ENCODE peak calls at places on chromosome 19, in nine cellular contexts. G, A, I, T, W, N, P, R and X are unnamed samples.

GRCh38 chr19:44111910-44112463 is 1.2 kb upstream of the ZNF225 start:
- DNase-seq in G (peak), A (no peak), I (peak), T (no peak), W (no peak), N (peak), P (peak), R (no peak), X (peak)

GRCh38 chr19:3849092-3849491 is 19.7 kb downstream of the ZFR2 start:
- DNase-seq in G (peak), A (no peak), I (peak), T (peak), W (peak), N (peak), P (peak), R (no peak), X (peak)

GRCh38 chr19:31527443-31527842 is 178.2 kb upstream of the TSHZ3 start:
- DNase-seq in G (no peak), A (no peak), I (no peak), T (no peak), W (no peak), N (no peak), P (no peak), R (no peak), X (no peak)

GRCh38 chr19:43634877-43635560 is 4.6 kb downstream of the CADM4 start:
- DNase-seq in G (no peak), A (no peak), I (peak), T (peak), W (no peak), N (no peak), P (peak), R (no peak), X (no peak)

GRCh38 chr19:48629297-48629598 is 7.9 kb downstream of the DBP start:
- DNase-seq in G (no peak), A (no peak), I (no peak), T (no peak), W (peak), N (no peak), P (no peak), R (no peak), X (no peak)

GRCh38 chr19:33324628-33325027 is 22.3 kb upstream of the CEBPA start:
- DNase-seq in G (no peak), A (peak), I (no peak), T (no peak), W (peak), N (no peak), P (no peak), R (no peak), X (no peak)

GRCh38 chr19:2813235-2814160 is 6.2 kb upstream of the ZNF554 start:
- DNase-seq in G (no peak), A (no peak), I (no peak), T (no peak), W (no peak), N (no peak), P (no peak), R (no peak), X (no peak)

GRCh38 chr19:1768248-1768647 is 14.9 kb downstream of the ONECUT3 start:
- DNase-seq in G (no peak), A (no peak), I (peak), T (peak), W (peak), N (no peak), P (no peak), R (no peak), X (no peak)

GRCh38 chr19:47701717-47702552 is 11.3 kb upstream of the EHD2 start:
- DNase-seq in G (no peak), A (no peak), I (no peak), T (no peak), W (no peak), N (no peak), P (no peak), R (no peak), X (no peak)

GRCh38 chr19:20254151-20254550 is 87.1 kb downstream of the ZNF486 start:
- DNase-seq in G (no peak), A (no peak), I (no peak), T (no peak), W (no peak), N (no peak), P (no peak), R (no peak), X (no peak)

GRCh38 chr19:56504581-56504980 is 3.1 kb upstream of the ZNF471 start:
- DNase-seq in G (peak), A (no peak), I (no peak), T (no peak), W (no peak), N (no peak), P (peak), R (no peak), X (no peak)

GRCh38 chr19:50465986-50466771 is 10.1 kb upstream of the EMC10 start:
- DNase-seq in G (no peak), A (peak), I (no peak), T (peak), W (peak), N (no peak), P (peak), R (no peak), X (no peak)

GRCh38 chr19:17052439-17052838 is 22.8 kb downstream of the HAUS8 start:
- DNase-seq in G (peak), A (peak), I (peak), T (peak), W (peak), N (peak), P (peak), R (no peak), X (peak)

GRCh38 chr19:58228584-58229254 is at the start of gene ZNF544:
- DNase-seq in G (peak), A (peak), I (peak), T (peak), W (peak), N (peak), P (peak), R (no peak), X (peak)
- TF ChIP-seq CTCF in G (peak), A (no peak), I (peak), T (no peak), W (no peak), N (no peak), P (peak), R (no peak), X (peak)

GRCh38 chr19:37991176-37991835 is 84.3 kb downstream of the SIPA1L3 start:
- DNase-seq in G (no peak), A (no peak), I (no peak), T (no peak), W (no peak), N (no peak), P (no peak), R (no peak), X (no peak)

GRCh38 chr19:37992761-37993160 is 85.8 kb downstream of the SIPA1L3 start:
- DNase-seq in G (no peak), A (no peak), I (no peak), T (no peak), W (no peak), N (no peak), P (no peak), R (no peak), X (no peak)

GRCh38 chr19:37989855-37990254 is 82.8 kb downstream of the SIPA1L3 start:
- DNase-seq in G (no peak), A (no peak), I (no peak), T (no peak), W (no peak), N (no peak), P (no peak), R (no peak), X (no peak)

GRCh38 chr19:37990362-37990761 is 83.4 kb downstream of the SIPA1L3 start:
- DNase-seq in G (peak), A (no peak), I (no peak), T (no peak), W (no peak), N (no peak), P (no peak), R (no peak), X (no peak)

GRCh38 chr19:37991841-37992248 is 84.8 kb downstream of the SIPA1L3 start:
- DNase-seq in G (peak), A (no peak), I (no peak), T (no peak), W (no peak), N (no peak), P (no peak), R (no peak), X (no peak)
- TF ChIP-seq CTCF in G (no peak), A (no peak), I (no peak), T (no peak), W (no peak), N (no peak), P (no peak), R (no peak), X (no peak)

DNA sequence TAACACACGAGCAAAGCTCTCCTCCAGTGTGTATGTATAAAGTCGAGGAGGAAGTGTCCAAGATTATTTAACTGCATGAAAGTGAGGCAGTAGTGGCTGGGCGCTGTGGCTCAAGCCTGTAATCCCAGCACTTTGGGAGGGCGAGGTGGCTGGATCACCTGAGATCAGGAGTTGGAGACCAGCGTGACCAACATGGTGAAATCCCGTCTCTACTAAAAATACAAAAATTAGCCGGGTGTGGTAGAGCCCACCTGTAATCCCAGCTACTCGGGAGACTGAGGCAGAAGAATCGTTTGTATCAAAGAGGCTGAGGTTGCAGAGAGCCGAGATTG is 1.2 kb upstream of the ZNF20 start:
- DNase-seq in G (no peak), A (no peak), I (no peak), T (no peak), W (no peak), N (no peak), P (no peak), R (no peak), X (no peak)
- TF ChIP-seq CTCF in G (no peak), A (no peak), I (peak), T (no peak), W (peak), N (no peak), P (no peak), R (peak), X (peak)

GRCh38 chr19:585551-586110 is 4.0 kb upstream of the HCN2 start:
- DNase-seq in G (no peak), A (no peak), I (no peak), T (no peak), W (no peak), N (no peak), P (peak), R (no peak), X (no peak)
- TF ChIP-seq CTCF in G (no peak), A (no peak), I (no peak), T (no peak), W (no peak), N (no peak), P (no peak), R (no peak), X (no peak)